ENCODE peak calls at places on chromosomes 12 and 14, in four cellular contexts. One of them, this sample, is unnamed.

GRCh38 chr14:75023108-75023507 is 20.4 kb downstream of the EIF2B2 start:
- DNase-seq in H1: no peak
- DNase-seq in K562: no peak
- DNase-seq in SK-N-SH: no peak
- DNase-seq in this sample: no peak

GRCh38 chr12:120468846-120469449 is 600 bp downstream of the SRSF9 start:
- DNase-seq in SK-N-SH: peak; percentile 94
- DNase-seq in H1: no peak
- DNase-seq in K562: peak; percentile 92
- DNase-seq in this sample: no peak

GRCh38 chr12:57236925-57237652 is 7.6 kb downstream of the SHMT2 start:
- DNase-seq in SK-N-SH: no peak
- DNase-seq in K562: no peak
- DNase-seq in H1: no peak
- DNase-seq in this sample: no peak

GRCh38 chr14:53957739-53958138 is 1.1 kb upstream of the BMP4 start:
- DNase-seq in SK-N-SH: no peak
- DNase-seq in K562: no peak
- DNase-seq in H1: no peak
- DNase-seq in this sample: no peak

GRCh38 chr12:5969156-5969973 is 24.3 kb upstream of the ANO2 start:
- DNase-seq in SK-N-SH: no peak
- DNase-seq in H1: no peak
- DNase-seq in K562: no peak
- DNase-seq in this sample: no peak

GRCh38 chr12:88805692-88806091 is 225.4 kb upstream of the KITLG start:
- DNase-seq in K562: no peak
- DNase-seq in H1: no peak
- DNase-seq in SK-N-SH: no peak
- DNase-seq in this sample: no peak

GRCh38 chr14:33342299-33342974 is 403.8 kb downstream of the NPAS3 start:
- DNase-seq in K562: no peak
- DNase-seq in H1: no peak
- DNase-seq in SK-N-SH: no peak
- DNase-seq in this sample: no peak

GRCh38 chr12:68868043-68868790 is 60.2 kb downstream of the MDM2 start:
- DNase-seq in K562: no peak
- DNase-seq in SK-N-SH: no peak
- DNase-seq in H1: no peak
- DNase-seq in this sample: no peak

GRCh38 chr12:41946106-41946505 is 198.6 kb downstream of the GXYLT1 start:
- DNase-seq in K562: no peak
- DNase-seq in SK-N-SH: no peak
- DNase-seq in H1: no peak
- DNase-seq in this sample: no peak

GRCh38 chr12:94851396-94852025 is 152.0 kb downstream of the NDUFA12 start:
- DNase-seq in SK-N-SH: no peak
- DNase-seq in H1: no peak
- DNase-seq in K562: no peak
- DNase-seq in this sample: no peak

GRCh38 chr12:101935769-101936741 is 58.7 kb downstream of the DRAM1 start:
- DNase-seq in SK-N-SH: no peak
- DNase-seq in K562: no peak
- DNase-seq in H1: no peak
- DNase-seq in this sample: peak; percentile 94

GRCh38 chr14:39368261-39368959 is 63.8 kb downstream of the FBXO33 start:
- DNase-seq in K562: peak; percentile 9
- DNase-seq in SK-N-SH: peak; percentile 38
- DNase-seq in H1: peak; percentile 47
- DNase-seq in this sample: no peak

GRCh38 chr14:95222870-95223398 is 65.6 kb upstream of the DICER1 start:
- DNase-seq in SK-N-SH: no peak
- DNase-seq in K562: no peak
- DNase-seq in H1: no peak
- DNase-seq in this sample: no peak

GRCh38 chr14:46988312-46988711 is 336.7 kb upstream of the RPL10L start:
- DNase-seq in SK-N-SH: no peak
- DNase-seq in K562: no peak
- DNase-seq in H1: no peak
- DNase-seq in this sample: no peak

GRCh38 chr12:2999265-2999841 is 40.2 kb downstream of the TEAD4 start:
- DNase-seq in SK-N-SH: no peak
- DNase-seq in H1: no peak
- DNase-seq in K562: peak; percentile 69
- DNase-seq in this sample: no peak

GRCh38 chr12:47988073-47989022 is 15.9 kb downstream of the COL2A1 start:
- DNase-seq in H1: no peak
- DNase-seq in K562: no peak
- DNase-seq in SK-N-SH: no peak
- DNase-seq in this sample: no peak

GRCh38 chr12:32891526-32891925 is 5.1 kb downstream of the PKP2 start:
- DNase-seq in SK-N-SH: no peak
- DNase-seq in H1: no peak
- DNase-seq in K562: no peak
- DNase-seq in this sample: no peak

GRCh38 chr12:1170411-1170810 is 179.4 kb downstream of the ERC1 start:
- DNase-seq in H1: no peak
- DNase-seq in SK-N-SH: no peak
- DNase-seq in K562: no peak
- DNase-seq in this sample: no peak

GRCh38 chr12:97752129-97752528 is 289.5 kb downstream of the RMST start:
- DNase-seq in K562: no peak
- DNase-seq in H1: no peak
- DNase-seq in SK-N-SH: no peak
- DNase-seq in this sample: no peak

GRCh38 chr12:51832708-51833107 is 15.8 kb downstream of the FIGNL2 start:
- DNase-seq in H1: no peak
- DNase-seq in K562: no peak
- DNase-seq in SK-N-SH: no peak
- DNase-seq in this sample: no peak

GRCh38 chr14:34713681-34714319 is 593 bp downstream of the CFL2 start:
- DNase-seq in H1: no peak
- DNase-seq in SK-N-SH: no peak
- DNase-seq in K562: peak; percentile 7
- DNase-seq in this sample: no peak

GRCh38 chr12:5768171-5768879 is 176.7 kb downstream of the ANO2 start:
- DNase-seq in SK-N-SH: no peak
- DNase-seq in K562: no peak
- DNase-seq in H1: no peak
- DNase-seq in this sample: no peak

GRCh38 chr12:124668602-124669001 is 101.2 kb upstream of the NCOR2 start:
- DNase-seq in H1: no peak
- DNase-seq in K562: no peak
- DNase-seq in SK-N-SH: no peak
- DNase-seq in this sample: no peak

GRCh38 chr12:41970744-41971143 is 173.9 kb downstream of the GXYLT1 start:
- DNase-seq in H1: no peak
- DNase-seq in SK-N-SH: no peak
- DNase-seq in K562: no peak
- DNase-seq in this sample: no peak

GRCh38 chr14:36505892-36506731 is 13.9 kb downstream of the NKX2-1 start:
- DNase-seq in H1: no peak
- DNase-seq in K562: no peak
- DNase-seq in SK-N-SH: peak; percentile 27
- DNase-seq in this sample: no peak

DNA sequence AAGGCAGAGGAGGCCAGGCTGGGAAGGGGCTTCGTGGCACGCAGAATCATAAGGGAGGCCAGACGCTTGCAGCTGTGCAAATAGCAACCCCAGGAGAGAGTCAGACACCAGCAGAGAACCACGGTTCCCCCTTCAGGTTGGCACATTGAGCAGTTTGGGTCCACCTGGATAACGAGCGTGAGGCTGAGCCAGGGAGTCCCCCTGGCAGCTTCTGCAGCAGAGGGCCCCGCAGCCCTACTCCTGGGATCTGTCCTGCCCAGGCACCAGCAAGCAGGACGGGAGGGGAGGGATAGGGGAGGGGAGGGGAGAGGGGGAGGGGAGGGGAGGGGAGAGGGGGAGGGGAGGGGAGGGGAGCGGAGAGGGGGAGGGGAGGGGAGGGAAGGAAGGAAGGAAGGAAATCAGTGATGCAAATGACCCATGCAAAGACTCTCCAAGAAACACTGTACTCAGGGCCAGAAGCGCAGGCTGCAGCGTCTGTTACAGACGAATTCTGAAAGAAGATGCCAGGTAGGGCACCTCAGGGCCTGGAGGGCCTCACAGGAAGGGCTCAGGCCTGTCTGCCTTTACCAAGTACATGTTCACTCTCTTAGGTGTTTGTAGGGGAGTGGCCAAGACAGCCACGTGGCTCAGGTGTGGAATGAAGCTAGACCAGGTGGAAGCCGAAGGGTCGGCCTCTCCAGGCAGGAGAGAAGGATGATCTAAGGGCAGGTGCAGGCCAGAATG is 32.3 kb upstream of the MMP17 start:
- DNase-seq in H1: no peak
- DNase-seq in K562: no peak
- DNase-seq in SK-N-SH: no peak
- DNase-seq in this sample: no peak
- TF ChIP-seq NRF1 in H1: no peak
- TF ChIP-seq NRF1 in K562: no peak
- TF ChIP-seq NRF1 in SK-N-SH: no peak
- TF ChIP-seq NRF1 in this sample: no peak

GRCh38 chr14:86153480-86153879 is 623.5 kb downstream of the FLRT2 start:
- DNase-seq in H1: no peak
- DNase-seq in K562: no peak
- DNase-seq in SK-N-SH: no peak
- DNase-seq in this sample: no peak
- TF ChIP-seq NRF1 in H1: no peak
- TF ChIP-seq NRF1 in K562: no peak
- TF ChIP-seq NRF1 in SK-N-SH: no peak
- TF ChIP-seq NRF1 in this sample: no peak

GRCh38 chr12:116480210-116480818 is 78.9 kb upstream of the MAP1LC3B2 start:
- DNase-seq in K562: no peak
- DNase-seq in SK-N-SH: no peak
- DNase-seq in H1: no peak
- DNase-seq in this sample: no peak

GRCh38 chr12:116484807-116485206 is 74.4 kb upstream of the MAP1LC3B2 start:
- DNase-seq in SK-N-SH: no peak
- DNase-seq in K562: no peak
- DNase-seq in H1: no peak
- DNase-seq in this sample: no peak

GRCh38 chr12:116482859-116483258 is 76.3 kb upstream of the MAP1LC3B2 start:
- DNase-seq in H1: no peak
- DNase-seq in K562: no peak
- DNase-seq in SK-N-SH: no peak
- DNase-seq in this sample: no peak

GRCh38 chr12:116481726-116482125 is 77.5 kb upstream of the MAP1LC3B2 start:
- DNase-seq in K562: no peak
- DNase-seq in H1: no peak
- DNase-seq in SK-N-SH: no peak
- DNase-seq in this sample: no peak

GRCh38 chr12:116483959-116484699 is 75.1 kb upstream of the MAP1LC3B2 start:
- DNase-seq in H1: no peak
- DNase-seq in SK-N-SH: peak; percentile 41
- DNase-seq in K562: peak; percentile 20
- DNase-seq in this sample: no peak
- TF ChIP-seq NRF1 in H1: no peak
- TF ChIP-seq NRF1 in SK-N-SH: no peak
- TF ChIP-seq NRF1 in K562: no peak
- TF ChIP-seq NRF1 in this sample: no peak

DNA sequence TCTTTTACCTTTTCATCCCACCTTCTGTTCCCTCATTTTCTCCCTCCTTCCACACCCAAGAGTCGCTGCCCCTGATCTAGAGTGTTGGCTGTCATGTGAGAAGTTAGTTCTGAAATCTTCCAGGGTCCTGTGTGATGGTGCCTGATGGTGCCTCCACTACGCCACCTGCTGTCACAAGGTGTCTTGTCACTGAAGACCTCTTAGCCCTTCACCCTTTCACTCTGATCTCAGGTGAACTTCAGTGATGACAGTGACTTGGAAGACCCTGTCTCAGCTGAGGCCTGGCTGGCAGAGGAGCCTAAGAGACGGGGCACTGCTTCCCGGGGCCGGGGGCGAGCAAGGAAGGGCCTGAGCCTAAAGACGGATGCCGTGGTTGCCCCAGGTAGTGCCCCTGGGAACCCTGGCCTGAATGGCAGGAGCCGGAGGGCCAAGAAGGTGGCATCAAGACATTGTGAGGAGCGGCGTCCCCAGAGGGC is 7.6 kb upstream of the PFDN5 start:
- DNase-seq in H1: no peak
- DNase-seq in K562: peak; percentile 78
- DNase-seq in SK-N-SH: peak; percentile 72
- DNase-seq in this sample: peak; percentile 17
- TF ChIP-seq NRF1 in H1: no peak
- TF ChIP-seq NRF1 in K562: no peak
- TF ChIP-seq NRF1 in SK-N-SH: no peak
- TF ChIP-seq NRF1 in this sample: no peak

GRCh38 chr12:85820117-85820516 is 16.1 kb downstream of the RASSF9 start:
- DNase-seq in SK-N-SH: no peak
- DNase-seq in H1: no peak
- DNase-seq in K562: no peak
- DNase-seq in this sample: no peak

GRCh38 chr12:85821759-85822158 is 14.4 kb downstream of the RASSF9 start:
- DNase-seq in H1: no peak
- DNase-seq in K562: no peak
- DNase-seq in SK-N-SH: no peak
- DNase-seq in this sample: no peak

GRCh38 chr12:85825751-85826150 is 10.5 kb downstream of the RASSF9 start:
- DNase-seq in H1: no peak
- DNase-seq in K562: no peak
- DNase-seq in SK-N-SH: no peak
- DNase-seq in this sample: no peak

GRCh38 chr12:85821216-85821615 is 15.0 kb downstream of the RASSF9 start:
- DNase-seq in K562: no peak
- DNase-seq in H1: no peak
- DNase-seq in SK-N-SH: no peak
- DNase-seq in this sample: no peak

DNA sequence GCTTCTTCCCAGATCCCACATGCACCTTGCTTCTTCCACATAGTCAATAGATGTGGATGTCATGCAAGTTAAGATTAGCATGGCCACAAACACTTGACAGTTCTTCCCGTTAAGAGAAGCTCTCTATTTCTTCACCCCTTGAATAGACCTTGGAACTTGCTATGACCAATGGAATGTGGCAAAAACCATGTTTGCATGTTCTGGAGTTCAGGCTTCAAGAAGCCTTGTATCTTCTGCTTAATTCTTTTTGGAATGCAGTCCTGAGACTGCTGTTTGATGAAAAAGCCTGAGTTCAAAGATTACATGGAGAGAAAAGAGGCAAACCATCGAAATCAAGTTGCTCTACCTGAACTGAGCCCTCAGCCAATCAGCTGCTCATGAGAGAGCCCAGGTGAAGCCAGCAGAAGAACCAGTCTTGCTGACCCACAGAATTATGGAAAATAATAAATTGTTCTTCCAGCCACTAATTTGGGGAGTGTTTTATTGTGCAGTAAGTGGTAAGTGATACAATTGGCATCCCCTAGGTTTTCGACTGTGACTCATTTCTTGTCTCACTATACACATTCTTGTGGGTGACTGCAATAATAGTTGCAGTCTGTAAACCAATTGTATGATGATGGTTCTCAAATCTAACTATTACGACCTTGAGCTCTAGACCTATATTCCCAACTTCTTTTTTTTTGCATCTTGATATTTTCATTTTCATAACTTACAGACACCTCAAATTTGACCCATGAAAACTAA is 12.6 kb downstream of the RASSF9 start:
- DNase-seq in SK-N-SH: no peak
- DNase-seq in H1: no peak
- DNase-seq in K562: no peak
- DNase-seq in this sample: no peak
- TF ChIP-seq NRF1 in SK-N-SH: no peak
- TF ChIP-seq NRF1 in H1: no peak
- TF ChIP-seq NRF1 in K562: no peak
- TF ChIP-seq NRF1 in this sample: no peak